ENCODE peak calls at places on chromosome 3, in five cellular contexts. One of them, this sample, is unnamed.

GRCh38 chr3:121517950-121518349 is 27.8 kb downstream of the POLQ start:
- DNase-seq in GM23338: no peak
- DNase-seq in B cell: no peak
- DNase-seq in GM12865: no peak
- DNase-seq in HFFc6: no peak
- DNase-seq in this sample: no peak

GRCh38 chr3:88003115-88003755 is 55.6 kb downstream of the CGGBP1 start:
- DNase-seq in GM23338: peak
- DNase-seq in B cell: no peak
- DNase-seq in GM12865: peak
- DNase-seq in HFFc6: peak
- DNase-seq in this sample: peak

GRCh38 chr3:178318957-178319528 is 217.2 kb upstream of the KCNMB2 start:
- DNase-seq in GM23338: no peak
- DNase-seq in B cell: no peak
- DNase-seq in GM12865: no peak
- DNase-seq in HFFc6: no peak
- DNase-seq in this sample: no peak

GRCh38 chr3:29453278-29453961 is 172.5 kb downstream of the RBMS3 start:
- DNase-seq in GM23338: no peak
- DNase-seq in B cell: no peak
- DNase-seq in GM12865: no peak
- DNase-seq in HFFc6: no peak
- DNase-seq in this sample: no peak

GRCh38 chr3:69999191-70000027 is at the start of gene SAMMSON:
- DNase-seq in GM23338: peak
- DNase-seq in B cell: no peak
- DNase-seq in GM12865: no peak
- DNase-seq in HFFc6: peak
- DNase-seq in this sample: no peak

GRCh38 chr3:184773341-184774186 is 38.4 kb upstream of the VPS8 start:
- DNase-seq in GM23338: peak
- DNase-seq in B cell: no peak
- DNase-seq in GM12865: no peak
- DNase-seq in HFFc6: no peak
- DNase-seq in this sample: no peak

GRCh38 chr3:52019352-52020080 is 23.8 kb upstream of the RPL29 start:
- DNase-seq in GM23338: no peak
- DNase-seq in B cell: no peak
- DNase-seq in GM12865: no peak
- DNase-seq in HFFc6: no peak
- DNase-seq in this sample: no peak

GRCh38 chr3:77227567-77227966 is 187.7 kb downstream of the ROBO2 start:
- DNase-seq in GM23338: no peak
- DNase-seq in B cell: no peak
- DNase-seq in GM12865: no peak
- DNase-seq in HFFc6: no peak
- DNase-seq in this sample: no peak

GRCh38 chr3:86990171-86990733 is 697 bp downstream of the VGLL3 start:
- DNase-seq in GM23338: peak
- DNase-seq in B cell: peak
- DNase-seq in GM12865: no peak
- DNase-seq in HFFc6: peak
- DNase-seq in this sample: no peak

GRCh38 chr3:188339410-188340295 is 185.7 kb downstream of the LPP start:
- DNase-seq in GM23338: peak
- DNase-seq in B cell: no peak
- DNase-seq in GM12865: peak
- DNase-seq in HFFc6: no peak
- DNase-seq in this sample: no peak

GRCh38 chr3:31014317-31015040 is 120.0 kb upstream of the GADL1 start:
- DNase-seq in GM23338: no peak
- DNase-seq in B cell: no peak
- DNase-seq in GM12865: no peak
- DNase-seq in HFFc6: peak
- DNase-seq in this sample: no peak

GRCh38 chr3:79063629-79064028 is 704.2 kb downstream of the ROBO1 start:
- DNase-seq in GM23338: no peak
- DNase-seq in B cell: no peak
- DNase-seq in GM12865: no peak
- DNase-seq in HFFc6: no peak
- DNase-seq in this sample: no peak

GRCh38 chr3:66035763-66036477 is 2.8 kb downstream of the MAGI1 start:
- DNase-seq in GM23338: peak
- DNase-seq in B cell: no peak
- DNase-seq in GM12865: no peak
- DNase-seq in HFFc6: no peak
- DNase-seq in this sample: no peak

GRCh38 chr3:51622402-51622801 is 48.6 kb upstream of the TEX264 start:
- DNase-seq in GM23338: no peak
- DNase-seq in B cell: no peak
- DNase-seq in GM12865: no peak
- DNase-seq in HFFc6: no peak
- DNase-seq in this sample: no peak

GRCh38 chr3:132164469-132165092 is 129.8 kb upstream of the CPNE4 start:
- DNase-seq in GM23338: no peak
- DNase-seq in B cell: no peak
- DNase-seq in GM12865: no peak
- DNase-seq in HFFc6: no peak
- DNase-seq in this sample: no peak

GRCh38 chr3:192887701-192888100 is 30.0 kb downstream of the MB21D2 start:
- DNase-seq in GM23338: peak
- DNase-seq in B cell: no peak
- DNase-seq in GM12865: peak
- DNase-seq in HFFc6: no peak
- DNase-seq in this sample: no peak

GRCh38 chr3:190188197-190188596 is 67.5 kb upstream of the P3H2 start:
- DNase-seq in GM23338: no peak
- DNase-seq in B cell: no peak
- DNase-seq in GM12865: no peak
- DNase-seq in HFFc6: no peak
- DNase-seq in this sample: no peak

GRCh38 chr3:69033470-69033869 is 18.7 kb downstream of the TMF1 start:
- DNase-seq in GM23338: no peak
- DNase-seq in B cell: no peak
- DNase-seq in GM12865: no peak
- DNase-seq in HFFc6: peak
- DNase-seq in this sample: no peak

GRCh38 chr3:76554717-76555116 is 485.2 kb upstream of the ROBO2 start:
- DNase-seq in GM23338: no peak
- DNase-seq in B cell: no peak
- DNase-seq in GM12865: no peak
- DNase-seq in HFFc6: no peak
- DNase-seq in this sample: no peak

GRCh38 chr3:73556520-73557371 is 68.0 kb downstream of the PDZRN3 start:
- DNase-seq in GM23338: peak
- DNase-seq in B cell: no peak
- DNase-seq in GM12865: no peak
- DNase-seq in HFFc6: no peak
- DNase-seq in this sample: no peak

GRCh38 chr3:81888822-81889557 is 127.5 kb upstream of the GBE1 start:
- DNase-seq in GM23338: no peak
- DNase-seq in B cell: no peak
- DNase-seq in GM12865: no peak
- DNase-seq in HFFc6: no peak
- DNase-seq in this sample: no peak

GRCh38 chr3:188309437-188310269 is 155.7 kb downstream of the LPP start:
- DNase-seq in GM23338: no peak
- DNase-seq in B cell: no peak
- DNase-seq in GM12865: peak
- DNase-seq in HFFc6: no peak
- DNase-seq in this sample: no peak

GRCh38 chr3:99439892-99440291 is 198.5 kb upstream of the COL8A1 start:
- DNase-seq in GM23338: peak
- DNase-seq in B cell: no peak
- DNase-seq in GM12865: no peak
- DNase-seq in HFFc6: no peak
- DNase-seq in this sample: no peak

GRCh38 chr3:191087391-191087790 is 111.7 kb upstream of the OSTN start:
- DNase-seq in GM23338: no peak
- DNase-seq in B cell: no peak
- DNase-seq in GM12865: no peak
- DNase-seq in HFFc6: no peak
- DNase-seq in this sample: no peak

GRCh38 chr3:114216186-114216970 is 21.0 kb downstream of the ZNF80 start:
- DNase-seq in GM23338: no peak
- DNase-seq in B cell: no peak
- DNase-seq in GM12865: no peak
- DNase-seq in HFFc6: peak
- DNase-seq in this sample: no peak

GRCh38 chr3:96331341-96331740 is 483.1 kb upstream of the EPHA6 start:
- DNase-seq in GM23338: peak
- DNase-seq in B cell: no peak
- DNase-seq in GM12865: peak
- DNase-seq in HFFc6: no peak
- DNase-seq in this sample: no peak

GRCh38 chr3:149572796-149573414 is 84.9 kb downstream of the WWTR1 start:
- DNase-seq in GM23338: no peak
- DNase-seq in B cell: no peak
- DNase-seq in GM12865: no peak
- DNase-seq in HFFc6: peak
- DNase-seq in this sample: no peak

GRCh38 chr3:74643636-74644035 is 29.2 kb upstream of the CNTN3 start:
- DNase-seq in GM23338: peak
- DNase-seq in B cell: no peak
- DNase-seq in GM12865: no peak
- DNase-seq in HFFc6: no peak
- DNase-seq in this sample: no peak

GRCh38 chr3:45567730-45568172 is 26.8 kb upstream of the LIMD1 start:
- DNase-seq in GM23338: no peak
- DNase-seq in B cell: peak
- DNase-seq in GM12865: peak
- DNase-seq in HFFc6: no peak
- DNase-seq in this sample: no peak

GRCh38 chr3:122324871-122325323 is at the start of gene CSTA:
- DNase-seq in GM23338: no peak
- DNase-seq in B cell: no peak
- DNase-seq in GM12865: no peak
- DNase-seq in HFFc6: no peak
- DNase-seq in this sample: no peak

GRCh38 chr3:71395927-71396695 is 187.4 kb downstream of the FOXP1 start:
- DNase-seq in GM23338: no peak
- DNase-seq in B cell: no peak
- DNase-seq in GM12865: no peak
- DNase-seq in HFFc6: peak
- DNase-seq in this sample: no peak

DNA sequence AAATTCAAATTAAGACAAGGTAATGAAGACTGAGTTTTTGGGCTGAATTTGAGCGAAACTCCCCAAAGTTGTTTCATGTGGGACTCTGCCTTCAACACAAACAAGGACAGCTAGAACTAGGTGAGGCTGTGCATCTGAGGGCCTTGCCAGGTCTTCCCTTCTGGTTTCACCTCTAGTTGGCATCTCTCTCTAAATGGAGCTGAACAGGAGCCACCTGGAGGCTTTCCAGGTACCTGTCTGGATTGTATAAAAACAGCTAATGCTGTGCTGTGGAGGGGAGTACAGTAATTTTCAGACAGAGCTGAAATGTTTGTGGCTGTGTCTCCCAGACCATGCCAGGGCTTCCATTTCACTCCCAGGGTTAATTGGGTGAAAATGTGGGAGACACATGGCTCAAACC is 27.1 kb downstream of the TRIM71 start:
- DNase-seq in GM23338: no peak
- DNase-seq in B cell: no peak
- DNase-seq in GM12865: no peak
- DNase-seq in HFFc6: no peak
- DNase-seq in this sample: no peak
- TF ChIP-seq CTCF in GM23338: no peak
- TF ChIP-seq CTCF in B cell: no peak
- TF ChIP-seq CTCF in GM12865: no peak
- TF ChIP-seq CTCF in HFFc6: no peak
- TF ChIP-seq CTCF in this sample: no peak

GRCh38 chr3:16927485-16927884 is 42.7 kb downstream of the PLCL2 start:
- DNase-seq in GM23338: no peak
- DNase-seq in B cell: no peak
- DNase-seq in GM12865: peak
- DNase-seq in HFFc6: no peak
- DNase-seq in this sample: no peak
- TF ChIP-seq CTCF in GM23338: peak
- TF ChIP-seq CTCF in B cell: no peak
- TF ChIP-seq CTCF in GM12865: peak
- TF ChIP-seq CTCF in HFFc6: no peak
- TF ChIP-seq CTCF in this sample: no peak

DNA sequence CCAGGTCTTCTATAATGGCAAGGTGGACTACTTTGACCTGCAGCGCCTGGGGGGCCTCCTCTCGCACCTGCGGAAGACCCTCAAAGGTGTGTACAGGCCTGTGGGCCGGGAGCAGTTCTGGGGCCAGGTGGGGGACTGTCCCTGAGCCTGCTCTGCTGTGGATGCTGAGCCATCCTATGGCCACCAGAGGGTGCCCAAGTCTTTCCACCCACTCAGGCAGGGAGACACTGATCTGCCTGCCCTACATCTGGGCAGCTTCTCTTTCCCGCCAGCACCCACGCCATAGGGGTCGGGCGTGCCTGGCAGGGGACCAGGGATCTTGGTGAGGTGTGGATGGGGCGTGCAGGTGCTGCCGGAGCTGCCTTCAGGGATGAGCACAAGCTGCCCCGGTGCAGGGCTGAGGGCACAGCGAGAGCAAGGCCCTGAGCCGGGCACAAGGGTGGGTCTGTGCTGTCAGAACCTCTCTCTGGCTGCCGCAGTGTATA is 14.1 kb downstream of the RNF123 start:
- DNase-seq in GM23338: peak
- DNase-seq in B cell: peak
- DNase-seq in GM12865: peak
- DNase-seq in HFFc6: peak
- DNase-seq in this sample: peak
- TF ChIP-seq CTCF in GM23338: peak
- TF ChIP-seq CTCF in B cell: peak
- TF ChIP-seq CTCF in GM12865: peak
- TF ChIP-seq CTCF in HFFc6: peak
- TF ChIP-seq CTCF in this sample: peak

GRCh38 chr3:162704238-162704637 is 1207.6 kb downstream of the OTOL1 start:
- DNase-seq in GM23338: no peak
- DNase-seq in B cell: no peak
- DNase-seq in GM12865: no peak
- DNase-seq in HFFc6: no peak
- DNase-seq in this sample: no peak

GRCh38 chr3:162704991-162705390 is 1208.4 kb downstream of the OTOL1 start:
- DNase-seq in GM23338: no peak
- DNase-seq in B cell: no peak
- DNase-seq in GM12865: no peak
- DNase-seq in HFFc6: no peak
- DNase-seq in this sample: no peak

DNA sequence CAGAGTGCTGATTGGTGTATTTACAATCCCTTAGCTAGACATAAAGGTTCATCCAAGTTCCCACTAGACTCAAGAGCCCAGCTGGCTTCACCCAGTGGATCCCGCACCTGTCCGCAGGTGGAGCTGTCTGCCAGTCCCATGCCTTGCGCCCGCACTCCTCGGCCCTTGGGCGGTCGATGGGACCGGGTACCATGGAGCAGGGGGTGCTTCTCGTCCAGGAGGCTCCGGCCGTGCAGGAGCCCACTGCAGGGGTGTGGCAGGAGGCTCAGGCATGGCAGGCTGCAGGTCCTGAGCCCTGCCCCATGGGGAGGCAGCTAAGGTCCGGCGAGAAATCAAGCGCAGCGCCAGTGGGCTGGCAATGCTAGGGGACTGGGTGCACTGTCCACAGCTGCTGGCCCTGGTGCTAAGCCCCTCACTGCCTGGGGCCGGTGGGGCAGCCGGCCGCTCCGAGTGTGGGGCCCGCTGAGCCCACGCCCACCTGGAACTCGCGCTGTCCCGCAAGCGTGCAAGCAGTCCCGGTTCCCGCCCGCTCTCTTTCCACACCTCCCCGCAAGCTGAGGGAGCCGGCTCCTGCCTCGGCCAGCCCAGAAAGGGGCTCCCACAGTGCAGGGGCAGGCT is 1206.3 kb downstream of the OTOL1 start:
- DNase-seq in GM23338: no peak
- DNase-seq in B cell: no peak
- DNase-seq in GM12865: no peak
- DNase-seq in HFFc6: no peak
- DNase-seq in this sample: no peak
- TF ChIP-seq CTCF in GM23338: no peak
- TF ChIP-seq CTCF in B cell: no peak
- TF ChIP-seq CTCF in GM12865: no peak
- TF ChIP-seq CTCF in HFFc6: no peak
- TF ChIP-seq CTCF in this sample: no peak